ENCODE peak calls at places on chromosomes 16 and 17, in seven cellular contexts. X, M, H, V, T, A and W are unnamed samples.

GRCh38 chr16:84607061-84607460 is 10.8 kb downstream of the COTL1 start:
- DNase-seq in X (no peak), M (no peak), H (no peak), V (no peak), T (no peak), A (no peak), W (no peak)

GRCh38 chr16:88533945-88534641 is 36.1 kb upstream of the ZC3H18 start:
- DNase-seq in X (peak), M (peak), H (no peak), V (peak), T (peak), A (peak), W (peak)

GRCh38 chr16:1642148-1642547 is 30.0 kb downstream of the CRAMP1 start:
- DNase-seq in X (no peak), M (no peak), H (no peak), V (no peak), T (no peak), A (no peak), W (no peak)

GRCh38 chr16:19396555-19397011 is 21.1 kb upstream of the TMC5 start:
- DNase-seq in X (no peak), M (no peak), H (no peak), V (no peak), T (no peak), A (peak), W (no peak)

GRCh38 chr16:81277681-81278080 is 37.1 kb upstream of the GAN start:
- DNase-seq in X (no peak), M (no peak), H (no peak), V (no peak), T (no peak), A (no peak), W (no peak)

GRCh38 chr17:29389994-29390855 is at the start of gene TAOK1:
- DNase-seq in X (peak), M (peak), H (peak), V (peak), T (peak), A (peak), W (peak)

GRCh38 chr16:54286330-54287017 is at the start of gene IRX3:
- DNase-seq in X (peak), M (peak), H (no peak), V (peak), T (peak), A (no peak), W (no peak)

GRCh38 chr16:68370921-68371651 is 60.3 kb downstream of the PRMT7 start:
- DNase-seq in X (no peak), M (no peak), H (no peak), V (no peak), T (no peak), A (no peak), W (no peak)

GRCh38 chr16:85894266-85894665 is 4.7 kb upstream of the IRF8 start:
- DNase-seq in X (no peak), M (peak), H (no peak), V (no peak), T (peak), A (peak), W (no peak)

GRCh38 chr17:19410875-19411291 is at the start of gene RNF112:
- DNase-seq in X (no peak), M (no peak), H (no peak), V (no peak), T (peak), A (no peak), W (no peak)

GRCh38 chr17:6599364-6599763 is 41.1 kb downstream of the KIAA0753 start:
- DNase-seq in X (no peak), M (no peak), H (no peak), V (no peak), T (no peak), A (no peak), W (no peak)

GRCh38 chr17:50882851-50883250 is 16.7 kb upstream of the TOB1 start:
- DNase-seq in X (peak), M (no peak), H (no peak), V (no peak), T (no peak), A (no peak), W (peak)

GRCh38 chr17:33291248-33292183 is 1.6 kb downstream of the ASIC2 start:
- DNase-seq in X (peak), M (peak), H (no peak), V (peak), T (peak), A (peak), W (no peak)

GRCh38 chr17:33292981-33293867 is at the start of gene ASIC2:
- DNase-seq in X (peak), M (peak), H (no peak), V (peak), T (no peak), A (peak), W (no peak)

GRCh38 chr17:33294994-33295393 is 1.9 kb upstream of the ASIC2 start:
- DNase-seq in X (no peak), M (no peak), H (no peak), V (no peak), T (no peak), A (no peak), W (no peak)

GRCh38 chr17:33290156-33290697 is 2.9 kb downstream of the ASIC2 start:
- DNase-seq in X (no peak), M (no peak), H (no peak), V (no peak), T (peak), A (no peak), W (no peak)

GRCh38 chr17:33292184-33292980 is 713 bp downstream of the ASIC2 start:
- DNase-seq in X (peak), M (peak), H (no peak), V (peak), T (no peak), A (peak), W (no peak)
- TF ChIP-seq CTCF in X (peak), M (peak), H (peak), V (peak), T (no peak), A (peak), W (no peak)

DNA sequence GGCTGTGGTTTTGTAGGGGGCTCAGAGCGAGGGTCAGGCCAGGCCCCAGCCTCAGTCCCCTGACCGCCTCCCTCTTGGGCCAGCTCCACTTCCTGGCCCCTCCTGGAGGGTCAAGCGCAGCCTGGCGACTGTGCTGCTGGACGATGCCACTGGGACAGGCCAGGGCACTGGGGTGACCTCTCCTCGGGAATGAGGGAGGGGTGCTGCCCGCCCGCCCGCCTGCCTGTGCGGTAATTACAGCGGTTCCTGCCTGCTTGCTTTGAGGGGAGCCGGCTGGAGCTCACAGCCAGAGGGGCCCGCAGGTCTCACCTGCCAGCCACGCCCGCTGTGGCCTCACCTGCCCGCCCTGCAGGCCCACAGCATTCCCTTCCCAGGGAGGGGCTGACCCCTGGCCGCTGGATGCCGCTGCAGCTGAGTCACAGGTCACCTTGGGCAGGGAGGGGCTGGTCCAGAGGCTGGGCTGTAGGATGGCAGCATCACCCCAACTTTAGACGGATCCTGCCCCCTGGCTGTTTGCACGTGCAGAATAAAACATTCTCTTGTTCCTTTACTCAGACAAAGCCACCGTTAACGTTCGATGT is 76.7 kb upstream of the CBX4 start:
- DNase-seq in X (peak), M (peak), H (no peak), V (no peak), T (no peak), A (peak), W (no peak)
- TF ChIP-seq CTCF in X (peak), M (peak), H (no peak), V (peak), T (no peak), A (peak), W (peak)

DNA sequence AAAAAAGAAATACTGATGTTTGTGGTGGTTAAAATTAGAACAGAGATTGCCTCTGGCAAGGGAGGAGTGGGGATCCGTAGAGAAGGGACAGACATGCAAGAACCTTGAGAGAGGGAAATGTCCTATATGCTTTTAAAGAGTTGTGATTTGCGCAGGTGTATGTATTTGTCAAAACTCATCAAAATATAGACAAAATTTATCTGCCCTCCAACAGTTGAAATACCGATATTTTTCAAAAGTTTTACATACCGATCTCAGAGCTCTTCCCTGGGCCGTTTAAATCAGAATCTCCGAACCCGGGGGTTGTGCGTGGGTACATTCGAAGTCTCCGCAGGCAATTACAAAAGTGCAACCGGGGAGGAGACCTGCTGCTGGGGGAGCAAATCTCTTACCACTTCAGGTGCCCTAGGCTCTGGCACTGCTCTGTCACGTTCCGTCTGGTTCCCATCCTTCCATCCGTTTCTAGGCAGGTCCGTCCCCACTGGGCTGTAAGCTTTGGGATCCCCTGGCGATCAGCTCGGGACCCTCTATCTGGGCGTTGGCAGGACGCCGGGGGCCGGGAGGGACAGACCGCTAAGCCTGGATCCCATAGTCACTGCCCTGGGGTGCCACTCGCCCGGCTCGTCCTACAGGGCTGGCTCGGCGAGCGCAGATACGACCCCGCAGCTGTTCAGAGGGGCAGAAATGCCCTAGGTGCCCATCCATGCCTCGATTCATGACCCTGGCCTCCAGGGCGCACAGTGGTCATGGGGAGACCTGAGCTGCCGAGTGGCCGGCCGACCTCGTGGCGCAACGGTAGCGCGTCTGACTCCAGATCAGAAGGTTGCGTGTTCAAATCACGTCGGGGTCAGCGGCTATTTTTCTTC is 4.2 kb downstream of the BORCS6 start:
- DNase-seq in X (peak), M (peak), H (no peak), V (peak), T (peak), A (peak), W (peak)
- TF ChIP-seq CTCF in X (no peak), M (no peak), H (no peak), V (no peak), T (no peak), A (no peak), W (no peak)

GRCh38 chr17:17844500-17844899 is 7.7 kb upstream of the SREBF1 start:
- DNase-seq in X (no peak), M (no peak), H (no peak), V (no peak), T (no peak), A (no peak), W (no peak)
- TF ChIP-seq CTCF in X (no peak), M (peak), H (no peak), V (no peak), T (no peak), A (no peak), W (no peak)

GRCh38 chr16:57106767-57107166 is 14.4 kb downstream of the CPNE2 start:
- DNase-seq in X (no peak), M (no peak), H (no peak), V (no peak), T (no peak), A (no peak), W (no peak)
- TF ChIP-seq CTCF in X (no peak), M (no peak), H (no peak), V (no peak), T (no peak), A (no peak), W (no peak)